ENCODE peak calls at places on chromosome 6, in seven cellular contexts. L is ovary; X is CD8-positive, alpha-beta T cell; F is thoracic aorta; R is Panc1; G is cardiac muscle cell; Y is mucosa of descending colon. H is an unnamed sample.

GRCh38 chr6:29667158-29667557 is 10.3 kb downstream of the MOG start:
- DNase-seq in X (no peak), G (peak), R (no peak), F (no peak), L (no peak), Y (no peak), H (no peak)

GRCh38 chr6:140572129-140572528 is 1197.7 kb upstream of the CITED2 start:
- DNase-seq in F (no peak), L (no peak), Y (no peak), G (no peak), X (no peak), R (peak), H (no peak)

GRCh38 chr6:16130932-16131387 is 2.1 kb downstream of the MYLIP start:
- DNase-seq in X (no peak), G (peak), R (no peak), L (no peak), F (no peak), Y (peak), H (peak)

GRCh38 chr6:113147544-113147943 is 709.6 kb upstream of the MARCKS start:
- DNase-seq in L (no peak), R (no peak), X (no peak), Y (no peak), G (no peak), F (no peak), H (no peak)

GRCh38 chr6:117677553-117678131 is 2.4 kb downstream of the NUS1 start:
- DNase-seq in Y (no peak), R (peak), L (no peak), G (no peak), F (no peak), X (no peak), H (no peak)

GRCh38 chr6:21931641-21932335 is 338.2 kb downstream of the SOX4 start:
- DNase-seq in X (no peak), R (no peak), Y (no peak), G (no peak), L (no peak), F (no peak), H (no peak)

GRCh38 chr6:129131282-129131681 is 248.3 kb downstream of the LAMA2 start:
- DNase-seq in L (peak), R (no peak), X (no peak), G (no peak), F (no peak), Y (no peak), H (no peak)

GRCh38 chr6:163427498-163428254 is 13.2 kb downstream of the QKI start:
- DNase-seq in X (no peak), Y (no peak), L (no peak), G (no peak), F (no peak), R (no peak), H (no peak)

GRCh38 chr6:28719275-28719940 is 193.7 kb downstream of the GPX5 start:
- DNase-seq in Y (no peak), F (no peak), G (no peak), R (no peak), X (no peak), L (no peak), H (peak)

GRCh38 chr6:138500867-138501446 is 1.7 kb upstream of the NHSL1 start:
- DNase-seq in R (no peak), Y (no peak), L (no peak), F (no peak), X (no peak), G (no peak), H (no peak)

GRCh38 chr6:136711644-136712043 is 80.6 kb downstream of the MAP3K5 start:
- DNase-seq in F (no peak), R (no peak), Y (no peak), G (no peak), L (no peak), X (no peak), H (no peak)

GRCh38 chr6:166636191-166636938 is 9.3 kb upstream of the RPS6KA2 start:
- DNase-seq in F (no peak), G (no peak), L (no peak), Y (no peak), R (no peak), X (no peak), H (no peak)

GRCh38 chr6:28809947-28810654 is 113.7 kb downstream of the TRIM27 start:
- DNase-seq in Y (no peak), L (no peak), F (no peak), X (no peak), G (peak), R (no peak), H (no peak)

GRCh38 chr6:158031445-158032353 is 50.0 kb downstream of the SYNJ2 start:
- DNase-seq in G (no peak), R (no peak), F (no peak), L (no peak), X (no peak), Y (no peak), H (no peak)

GRCh38 chr6:149717588-149718458 is at the start of gene LATS1:
- DNase-seq in L (peak), G (peak), F (peak), Y (peak), R (peak), X (peak), H (peak)

GRCh38 chr6:22956029-22956715 is 386.8 kb downstream of the HDGFL1 start:
- DNase-seq in R (no peak), G (peak), F (no peak), X (no peak), L (no peak), Y (peak), H (no peak)

GRCh38 chr6:108872001-108872974 is 24.1 kb downstream of the ARMC2 start:
- DNase-seq in G (no peak), Y (no peak), X (peak), L (no peak), F (no peak), R (no peak), H (no peak)

GRCh38 chr6:148747493-148748160 is 797 bp downstream of the UST start:
- DNase-seq in F (no peak), L (peak), Y (peak), X (peak), G (peak), R (no peak), H (no peak)

GRCh38 chr6:10901751-10902150 is 14.9 kb downstream of the SYCP2L start:
- DNase-seq in X (no peak), Y (peak), L (no peak), G (no peak), R (no peak), F (no peak), H (peak)

GRCh38 chr6:36492092-36492491 is 49.3 kb downstream of the KCTD20 start:
- DNase-seq in G (no peak), Y (no peak), L (no peak), F (no peak), R (no peak), X (no peak), H (no peak)

GRCh38 chr6:36487698-36488097 is 44.9 kb downstream of the KCTD20 start:
- DNase-seq in F (no peak), G (no peak), Y (no peak), R (no peak), L (no peak), X (no peak), H (no peak)

GRCh38 chr6:36489426-36489825 is 46.6 kb downstream of the KCTD20 start:
- DNase-seq in Y (no peak), G (no peak), L (no peak), F (no peak), R (no peak), X (no peak), H (no peak)

GRCh38 chr6:36491378-36491965 is 48.7 kb downstream of the KCTD20 start:
- DNase-seq in R (no peak), L (no peak), G (peak), Y (no peak), X (no peak), F (no peak), H (no peak)

DNA sequence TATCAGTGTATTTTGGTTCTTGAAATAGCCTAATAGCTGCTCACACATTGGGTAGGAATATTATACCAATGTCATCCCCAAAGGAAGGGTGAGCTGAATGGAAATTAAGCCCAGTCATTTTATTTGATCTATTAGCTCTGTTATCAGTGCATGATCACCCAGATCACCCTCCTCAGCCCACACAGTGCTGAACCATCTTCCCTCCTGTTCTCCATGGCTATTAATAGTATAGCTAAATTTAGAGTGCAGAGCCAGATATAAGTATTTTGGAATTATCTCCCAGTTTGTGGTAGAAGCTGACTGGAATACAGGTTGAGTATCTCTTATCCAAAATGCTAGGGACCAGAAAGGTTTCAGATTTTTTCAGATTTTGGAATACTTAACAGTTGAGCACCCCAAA is 45.4 kb downstream of the KCTD20 start:
- DNase-seq in R (no peak), F (no peak), X (no peak), G (peak), L (no peak), Y (no peak), H (no peak)
- H3K4me3 ChIP-seq in R (no peak), F (no peak), X (no peak), G (no peak), L (no peak), Y (no peak), H (no peak)

DNA sequence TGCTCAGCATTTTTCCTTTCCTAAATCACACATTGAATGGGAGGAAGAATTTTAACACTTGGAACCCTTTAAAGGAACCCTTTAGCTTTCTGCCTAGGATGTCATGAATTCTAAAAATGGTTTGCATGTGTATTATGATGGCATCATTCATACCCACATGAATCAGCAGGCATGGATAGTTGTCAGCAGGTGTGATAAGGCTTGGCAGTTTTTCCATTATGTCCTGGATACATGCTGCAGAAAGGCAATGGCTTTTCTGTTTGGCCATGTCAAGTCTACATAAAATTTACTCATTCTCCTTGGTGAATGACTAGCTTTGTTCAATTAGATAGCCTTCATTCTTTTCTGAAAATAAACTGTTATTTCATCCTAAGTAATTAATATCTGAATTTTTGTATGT is 353.7 kb downstream of the GRIK2 start:
- DNase-seq in X (no peak), F (no peak), L (no peak), R (no peak), Y (no peak), G (no peak), H (no peak)
- H3K4me3 ChIP-seq in X (no peak), F (no peak), L (no peak), R (no peak), Y (no peak), G (no peak), H (no peak)

GRCh38 chr6:167980911-167981310 is 16.6 kb upstream of the KIF25 start:
- DNase-seq in X (no peak), F (no peak), G (no peak), Y (no peak), L (no peak), R (no peak), H (no peak)

GRCh38 chr6:167979436-167980090 is 17.9 kb upstream of the KIF25 start:
- DNase-seq in X (no peak), L (no peak), R (no peak), G (no peak), Y (no peak), F (no peak), H (no peak)

GRCh38 chr6:167985205-167985604 is 12.3 kb upstream of the KIF25 start:
- DNase-seq in R (no peak), G (no peak), Y (no peak), F (no peak), X (no peak), L (no peak), H (no peak)

GRCh38 chr6:167984144-167984719 is 13.2 kb upstream of the KIF25 start:
- DNase-seq in F (no peak), X (no peak), Y (no peak), R (no peak), L (no peak), G (no peak), H (no peak)

GRCh38 chr6:167982063-167982462 is 15.4 kb upstream of the KIF25 start:
- DNase-seq in L (no peak), F (no peak), X (no peak), G (no peak), Y (no peak), R (no peak), H (no peak)
- H3K4me3 ChIP-seq in L (no peak), F (no peak), X (no peak), G (no peak), Y (no peak), R (no peak), H (no peak)

GRCh38 chr6:96563853-96564252 is 925 bp downstream of the FHL5 start:
- DNase-seq in G (no peak), F (no peak), Y (no peak), X (no peak), L (no peak), R (no peak), H (no peak)
- H3K4me3 ChIP-seq in G (no peak), F (peak), Y (no peak), X (no peak), L (peak), R (no peak), H (no peak)

GRCh38 chr6:56642366-56643261 is at the start of gene DST:
- DNase-seq in G (no peak), F (no peak), X (no peak), Y (no peak), R (peak), L (no peak), H (no peak)
- H3K4me3 ChIP-seq in G (no peak), F (no peak), X (no peak), Y (no peak), R (no peak), L (no peak), H (no peak)

GRCh38 chr6:81638366-81638765 is 114.1 kb downstream of the TENT5A start:
- DNase-seq in Y (no peak), G (no peak), R (no peak), L (no peak), X (no peak), F (no peak), H (no peak)
- H3K4me3 ChIP-seq in Y (no peak), G (no peak), R (no peak), L (no peak), X (no peak), F (no peak), H (no peak)

DNA sequence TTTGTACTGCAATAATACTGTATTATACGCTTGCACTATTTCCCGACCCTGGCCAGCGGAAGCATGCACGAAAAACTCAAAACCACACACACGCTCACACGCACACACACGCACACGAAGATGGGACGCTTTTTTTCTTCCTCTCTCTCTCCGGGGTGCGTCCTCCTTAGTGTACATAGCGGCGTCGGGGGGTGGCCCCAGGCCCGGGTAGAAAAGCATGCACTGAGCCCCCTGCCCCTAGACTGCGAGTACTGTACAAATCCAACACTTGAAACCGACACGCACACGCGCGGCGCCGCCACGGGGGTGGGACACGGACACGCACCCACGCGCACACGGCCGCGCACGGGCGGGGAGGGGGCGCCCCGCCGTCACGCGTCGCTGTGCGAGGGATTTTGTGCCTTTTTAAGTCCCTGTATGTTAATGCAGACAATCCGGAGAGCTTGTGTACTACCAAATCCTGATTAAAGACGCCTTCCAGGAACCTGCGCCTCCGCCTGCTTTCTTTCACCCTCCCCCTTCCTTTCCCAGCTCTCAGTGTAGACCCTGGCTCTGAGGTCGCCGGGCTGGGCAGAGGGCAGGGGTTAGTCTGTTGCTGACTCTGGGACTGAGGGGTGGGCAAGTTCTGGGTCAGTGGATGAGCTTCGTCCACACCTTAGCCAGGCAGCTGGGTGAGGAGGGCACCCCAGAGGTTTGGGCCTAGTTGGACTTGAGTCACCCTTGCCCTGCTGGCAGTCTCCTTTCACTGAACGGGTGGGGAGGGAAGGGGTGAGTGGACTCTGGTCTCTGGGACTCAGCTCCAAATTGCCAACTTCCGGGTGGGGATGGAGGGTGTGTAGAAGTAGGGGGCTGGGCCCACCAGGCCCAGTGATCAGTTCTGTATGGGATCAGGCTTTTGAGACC is 21.6 kb upstream of the SLC22A7 start:
- DNase-seq in G (no peak), R (no peak), Y (peak), L (no peak), X (no peak), F (no peak), H (no peak)
- H3K4me3 ChIP-seq in G (no peak), R (no peak), Y (no peak), L (no peak), X (peak), F (peak), H (no peak)

GRCh38 chr6:99993533-99994251 is at the start of gene MCHR2:
- DNase-seq in X (no peak), Y (no peak), R (no peak), G (peak), L (no peak), F (no peak), H (no peak)
- H3K4me3 ChIP-seq in X (no peak), Y (no peak), R (no peak), G (peak), L (no peak), F (peak), H (no peak)

H was measured in Jurkat, Clone E6-1.